ENCODE peak calls at places on chromosome 11, in six cellular contexts. One of them, this sample, is unnamed.

GRCh38 chr11:68574308-68574707 is 110.0 kb upstream of the GAL start:
- DNase-seq in GM13977: no peak
- DNase-seq in Kasumi-1: no peak
- DNase-seq in neural crest cell: no peak
- DNase-seq in progenitor cell of endocrine pancreas: no peak
- DNase-seq in pancreas: no peak
- DNase-seq in this sample: no peak

GRCh38 chr11:130103296-130103814 is 33.7 kb downstream of the APLP2 start:
- DNase-seq in Kasumi-1: no peak
- DNase-seq in neural crest cell: no peak
- DNase-seq in GM13977: no peak
- DNase-seq in progenitor cell of endocrine pancreas: no peak
- DNase-seq in pancreas: no peak
- DNase-seq in this sample: no peak

GRCh38 chr11:11786234-11786633 is 55.5 kb upstream of the USP47 start:
- DNase-seq in neural crest cell: no peak
- DNase-seq in Kasumi-1: no peak
- DNase-seq in pancreas: no peak
- DNase-seq in progenitor cell of endocrine pancreas: no peak
- DNase-seq in GM13977: no peak
- DNase-seq in this sample: no peak

GRCh38 chr11:76371170-76371569 is 9.8 kb downstream of the THAP12 start:
- DNase-seq in neural crest cell: no peak
- DNase-seq in pancreas: no peak
- DNase-seq in Kasumi-1: peak; percentile 24
- DNase-seq in GM13977: peak; percentile 50
- DNase-seq in progenitor cell of endocrine pancreas: no peak
- DNase-seq in this sample: peak; percentile 13

GRCh38 chr11:83241291-83241946 is 44.7 kb downstream of the CCDC90B start:
- DNase-seq in Kasumi-1: peak; percentile 36
- DNase-seq in pancreas: peak; percentile 63
- DNase-seq in progenitor cell of endocrine pancreas: peak; percentile 13
- DNase-seq in neural crest cell: peak; percentile 46
- DNase-seq in GM13977: peak; percentile 17
- DNase-seq in this sample: no peak

GRCh38 chr11:131977231-131977630 is 606.8 kb downstream of the NTM start:
- DNase-seq in pancreas: no peak
- DNase-seq in GM13977: no peak
- DNase-seq in Kasumi-1: no peak
- DNase-seq in progenitor cell of endocrine pancreas: no peak
- DNase-seq in neural crest cell: no peak
- DNase-seq in this sample: no peak

GRCh38 chr11:1573847-1574255 is 1.8 kb upstream of the DUSP8 start:
- DNase-seq in GM13977: peak; percentile 35
- DNase-seq in Kasumi-1: no peak
- DNase-seq in pancreas: peak; percentile 90
- DNase-seq in neural crest cell: no peak
- DNase-seq in progenitor cell of endocrine pancreas: no peak
- DNase-seq in this sample: no peak

GRCh38 chr11:74592063-74592440 is 330 bp upstream of the POLD3 start:
- DNase-seq in Kasumi-1: no peak
- DNase-seq in GM13977: no peak
- DNase-seq in pancreas: no peak
- DNase-seq in progenitor cell of endocrine pancreas: no peak
- DNase-seq in neural crest cell: no peak
- DNase-seq in this sample: no peak

GRCh38 chr11:87736928-87737327 is 438.3 kb downstream of the RAB38 start:
- DNase-seq in GM13977: no peak
- DNase-seq in progenitor cell of endocrine pancreas: no peak
- DNase-seq in Kasumi-1: no peak
- DNase-seq in pancreas: no peak
- DNase-seq in neural crest cell: no peak
- DNase-seq in this sample: no peak

GRCh38 chr11:126416542-126417090 is 61.1 kb downstream of the ST3GAL4 start:
- DNase-seq in progenitor cell of endocrine pancreas: peak; percentile 37
- DNase-seq in Kasumi-1: no peak
- DNase-seq in pancreas: peak; percentile 84
- DNase-seq in neural crest cell: no peak
- DNase-seq in GM13977: peak; percentile 93
- DNase-seq in this sample: peak; percentile 66

GRCh38 chr11:116224154-116224888 is 548.5 kb downstream of the BUD13 start:
- DNase-seq in pancreas: peak; percentile 34
- DNase-seq in progenitor cell of endocrine pancreas: peak; percentile 42
- DNase-seq in Kasumi-1: peak; percentile 11
- DNase-seq in neural crest cell: peak; percentile 63
- DNase-seq in GM13977: peak; percentile 65
- DNase-seq in this sample: peak; percentile 14

This sample was measured in GM06990.